ENCODE peak calls at places on chromosome 15, in ten cellular contexts. One of them, this sample, is unnamed.

GRCh38 chr15:63514533-63514943 is 10.1 kb downstream of the USP3 start:
- DNase-seq in uterus: peak
- DNase-seq in tibial nerve: no peak
- DNase-seq in breast epithelium: no peak
- DNase-seq in GM10248: no peak
- DNase-seq in hepatocyte: no peak
- DNase-seq in AG09309: peak
- DNase-seq in A549: peak
- DNase-seq in LNCaP clone FGC: no peak
- DNase-seq in WERI-Rb-1: no peak
- DNase-seq in this sample: no peak

GRCh38 chr15:75063338-75063737 is 39.9 kb downstream of the PPCDC start:
- DNase-seq in uterus: no peak
- DNase-seq in tibial nerve: no peak
- DNase-seq in breast epithelium: no peak
- DNase-seq in GM10248: no peak
- DNase-seq in hepatocyte: no peak
- DNase-seq in AG09309: no peak
- DNase-seq in A549: no peak
- DNase-seq in LNCaP clone FGC: no peak
- DNase-seq in WERI-Rb-1: no peak
- DNase-seq in this sample: no peak

GRCh38 chr15:57680021-57680420 is 26.5 kb upstream of the POLR2M start:
- DNase-seq in uterus: no peak
- DNase-seq in tibial nerve: no peak
- DNase-seq in breast epithelium: no peak
- DNase-seq in GM10248: no peak
- DNase-seq in hepatocyte: peak
- DNase-seq in AG09309: no peak
- DNase-seq in A549: no peak
- DNase-seq in LNCaP clone FGC: no peak
- DNase-seq in WERI-Rb-1: no peak
- DNase-seq in this sample: no peak

GRCh38 chr15:42581272-42581730 is 5.9 kb downstream of the STARD9 start:
- DNase-seq in uterus: peak
- DNase-seq in tibial nerve: peak
- DNase-seq in breast epithelium: peak
- DNase-seq in GM10248: peak
- DNase-seq in hepatocyte: peak
- DNase-seq in AG09309: no peak
- DNase-seq in A549: peak
- DNase-seq in LNCaP clone FGC: peak
- DNase-seq in WERI-Rb-1: no peak
- DNase-seq in this sample: peak

GRCh38 chr15:31276596-31277298 is 49.9 kb upstream of the KLF13 start:
- DNase-seq in uterus: no peak
- DNase-seq in tibial nerve: no peak
- DNase-seq in breast epithelium: peak
- DNase-seq in GM10248: no peak
- DNase-seq in hepatocyte: peak
- DNase-seq in AG09309: no peak
- DNase-seq in A549: no peak
- DNase-seq in LNCaP clone FGC: no peak
- DNase-seq in WERI-Rb-1: peak
- DNase-seq in this sample: no peak

GRCh38 chr15:89825264-89825940 is 10.8 kb upstream of the ANPEP start:
- DNase-seq in uterus: no peak
- DNase-seq in tibial nerve: no peak
- DNase-seq in breast epithelium: no peak
- DNase-seq in GM10248: no peak
- DNase-seq in hepatocyte: no peak
- DNase-seq in AG09309: no peak
- DNase-seq in A549: no peak
- DNase-seq in LNCaP clone FGC: no peak
- DNase-seq in WERI-Rb-1: no peak
- DNase-seq in this sample: no peak

GRCh38 chr15:80567721-80568157 is 127.4 kb upstream of the ABHD17C start:
- DNase-seq in uterus: peak
- DNase-seq in tibial nerve: peak
- DNase-seq in breast epithelium: no peak
- DNase-seq in GM10248: peak
- DNase-seq in hepatocyte: peak
- DNase-seq in AG09309: peak
- DNase-seq in A549: peak
- DNase-seq in LNCaP clone FGC: peak
- DNase-seq in WERI-Rb-1: peak
- DNase-seq in this sample: peak

GRCh38 chr15:30791239-30791638 is 112.5 kb upstream of the FAN1 start:
- DNase-seq in uterus: no peak
- DNase-seq in tibial nerve: no peak
- DNase-seq in breast epithelium: no peak
- DNase-seq in GM10248: no peak
- DNase-seq in hepatocyte: no peak
- DNase-seq in AG09309: no peak
- DNase-seq in A549: peak
- DNase-seq in LNCaP clone FGC: no peak
- DNase-seq in WERI-Rb-1: no peak
- DNase-seq in this sample: no peak

GRCh38 chr15:85753791-85754452 is 40.8 kb downstream of the KLHL25 start:
- DNase-seq in uterus: no peak
- DNase-seq in tibial nerve: no peak
- DNase-seq in breast epithelium: peak
- DNase-seq in GM10248: no peak
- DNase-seq in hepatocyte: no peak
- DNase-seq in AG09309: no peak
- DNase-seq in A549: no peak
- DNase-seq in LNCaP clone FGC: no peak
- DNase-seq in WERI-Rb-1: no peak
- DNase-seq in this sample: no peak

GRCh38 chr15:72222433-72222832 is 8.6 kb downstream of the PKM start:
- DNase-seq in uterus: no peak
- DNase-seq in tibial nerve: no peak
- DNase-seq in breast epithelium: peak
- DNase-seq in GM10248: no peak
- DNase-seq in hepatocyte: no peak
- DNase-seq in AG09309: no peak
- DNase-seq in A549: peak
- DNase-seq in LNCaP clone FGC: peak
- DNase-seq in WERI-Rb-1: peak
- DNase-seq in this sample: no peak

GRCh38 chr15:67366904-67367303 is 112.3 kb downstream of the IQCH start:
- DNase-seq in uterus: no peak
- DNase-seq in tibial nerve: no peak
- DNase-seq in breast epithelium: no peak
- DNase-seq in GM10248: no peak
- DNase-seq in hepatocyte: no peak
- DNase-seq in AG09309: no peak
- DNase-seq in A549: no peak
- DNase-seq in LNCaP clone FGC: no peak
- DNase-seq in WERI-Rb-1: no peak
- DNase-seq in this sample: no peak

GRCh38 chr15:101397521-101398003 is 91.9 kb downstream of the PCSK6 start:
- DNase-seq in uterus: no peak
- DNase-seq in tibial nerve: no peak
- DNase-seq in breast epithelium: no peak
- DNase-seq in GM10248: no peak
- DNase-seq in hepatocyte: no peak
- DNase-seq in AG09309: no peak
- DNase-seq in A549: no peak
- DNase-seq in LNCaP clone FGC: no peak
- DNase-seq in WERI-Rb-1: no peak
- DNase-seq in this sample: peak

GRCh38 chr15:101120961-101121360 is 130.9 kb downstream of the CHSY1 start:
- DNase-seq in uterus: no peak
- DNase-seq in tibial nerve: no peak
- DNase-seq in breast epithelium: no peak
- DNase-seq in GM10248: no peak
- DNase-seq in hepatocyte: no peak
- DNase-seq in AG09309: no peak
- DNase-seq in A549: no peak
- DNase-seq in LNCaP clone FGC: no peak
- DNase-seq in WERI-Rb-1: peak
- DNase-seq in this sample: no peak

GRCh38 chr15:89826671-89827655 is 12.3 kb upstream of the ANPEP start:
- DNase-seq in uterus: no peak
- DNase-seq in tibial nerve: no peak
- DNase-seq in breast epithelium: no peak
- DNase-seq in GM10248: no peak
- DNase-seq in hepatocyte: no peak
- DNase-seq in AG09309: no peak
- DNase-seq in A549: no peak
- DNase-seq in LNCaP clone FGC: no peak
- DNase-seq in WERI-Rb-1: no peak
- DNase-seq in this sample: no peak

GRCh38 chr15:73787621-73788020 is 34.5 kb upstream of the INSYN1 start:
- DNase-seq in uterus: no peak
- DNase-seq in tibial nerve: no peak
- DNase-seq in breast epithelium: no peak
- DNase-seq in GM10248: no peak
- DNase-seq in hepatocyte: no peak
- DNase-seq in AG09309: no peak
- DNase-seq in A549: no peak
- DNase-seq in LNCaP clone FGC: no peak
- DNase-seq in WERI-Rb-1: no peak
- DNase-seq in this sample: no peak

GRCh38 chr15:49855917-49856637 is 235.2 kb downstream of the DTWD1 start:
- DNase-seq in uterus: peak
- DNase-seq in tibial nerve: peak
- DNase-seq in breast epithelium: no peak
- DNase-seq in GM10248: no peak
- DNase-seq in hepatocyte: no peak
- DNase-seq in AG09309: peak
- DNase-seq in A549: no peak
- DNase-seq in LNCaP clone FGC: no peak
- DNase-seq in WERI-Rb-1: no peak
- DNase-seq in this sample: no peak

GRCh38 chr15:89785064-89785770 is 9.1 kb downstream of the MESP2 start:
- DNase-seq in uterus: no peak
- DNase-seq in tibial nerve: no peak
- DNase-seq in breast epithelium: no peak
- DNase-seq in GM10248: no peak
- DNase-seq in hepatocyte: peak
- DNase-seq in AG09309: no peak
- DNase-seq in A549: peak
- DNase-seq in LNCaP clone FGC: no peak
- DNase-seq in WERI-Rb-1: no peak
- DNase-seq in this sample: no peak

GRCh38 chr15:83208357-83208661 is 686 bp upstream of the HDGFL3 start:
- DNase-seq in uterus: no peak
- DNase-seq in tibial nerve: no peak
- DNase-seq in breast epithelium: no peak
- DNase-seq in GM10248: no peak
- DNase-seq in hepatocyte: no peak
- DNase-seq in AG09309: no peak
- DNase-seq in A549: no peak
- DNase-seq in LNCaP clone FGC: no peak
- DNase-seq in WERI-Rb-1: no peak
- DNase-seq in this sample: no peak

GRCh38 chr15:40251455-40252140 is 12.7 kb downstream of the PAK6 start:
- DNase-seq in uterus: no peak
- DNase-seq in tibial nerve: no peak
- DNase-seq in breast epithelium: no peak
- DNase-seq in GM10248: no peak
- DNase-seq in hepatocyte: no peak
- DNase-seq in AG09309: no peak
- DNase-seq in A549: no peak
- DNase-seq in LNCaP clone FGC: no peak
- DNase-seq in WERI-Rb-1: no peak
- DNase-seq in this sample: no peak

GRCh38 chr15:79002631-79003030 is 57.8 kb upstream of the CTSH start:
- DNase-seq in uterus: no peak
- DNase-seq in tibial nerve: no peak
- DNase-seq in breast epithelium: no peak
- DNase-seq in GM10248: no peak
- DNase-seq in hepatocyte: no peak
- DNase-seq in AG09309: no peak
- DNase-seq in A549: no peak
- DNase-seq in LNCaP clone FGC: no peak
- DNase-seq in WERI-Rb-1: no peak
- DNase-seq in this sample: no peak
- TF ChIP-seq CTCF in uterus: no peak
- TF ChIP-seq CTCF in tibial nerve: no peak
- TF ChIP-seq CTCF in breast epithelium: no peak
- TF ChIP-seq CTCF in GM10248: no peak
- TF ChIP-seq CTCF in hepatocyte: no peak
- TF ChIP-seq CTCF in AG09309: no peak
- TF ChIP-seq CTCF in A549: no peak
- TF ChIP-seq CTCF in LNCaP clone FGC: no peak
- TF ChIP-seq CTCF in WERI-Rb-1: no peak
- TF ChIP-seq CTCF in this sample: no peak

GRCh38 chr15:55799287-55800212 is 56.6 kb upstream of the PRTG start:
- DNase-seq in uterus: peak
- DNase-seq in tibial nerve: peak
- DNase-seq in breast epithelium: no peak
- DNase-seq in GM10248: peak
- DNase-seq in hepatocyte: peak
- DNase-seq in AG09309: no peak
- DNase-seq in A549: peak
- DNase-seq in LNCaP clone FGC: no peak
- DNase-seq in WERI-Rb-1: peak
- DNase-seq in this sample: peak
- TF ChIP-seq CTCF in uterus: peak
- TF ChIP-seq CTCF in tibial nerve: peak
- TF ChIP-seq CTCF in breast epithelium: peak
- TF ChIP-seq CTCF in GM10248: peak
- TF ChIP-seq CTCF in hepatocyte: peak
- TF ChIP-seq CTCF in AG09309: peak
- TF ChIP-seq CTCF in A549: peak
- TF ChIP-seq CTCF in LNCaP clone FGC: peak
- TF ChIP-seq CTCF in WERI-Rb-1: peak
- TF ChIP-seq CTCF in this sample: peak

GRCh38 chr15:70182858-70183695 is 85.4 kb upstream of the TLE3 start:
- DNase-seq in uterus: no peak
- DNase-seq in tibial nerve: no peak
- DNase-seq in breast epithelium: no peak
- DNase-seq in GM10248: no peak
- DNase-seq in hepatocyte: no peak
- DNase-seq in AG09309: no peak
- DNase-seq in A549: peak
- DNase-seq in LNCaP clone FGC: no peak
- DNase-seq in WERI-Rb-1: no peak
- DNase-seq in this sample: no peak
- TF ChIP-seq CTCF in uterus: no peak
- TF ChIP-seq CTCF in tibial nerve: no peak
- TF ChIP-seq CTCF in breast epithelium: no peak
- TF ChIP-seq CTCF in GM10248: no peak
- TF ChIP-seq CTCF in hepatocyte: no peak
- TF ChIP-seq CTCF in AG09309: no peak
- TF ChIP-seq CTCF in A549: peak
- TF ChIP-seq CTCF in LNCaP clone FGC: no peak
- TF ChIP-seq CTCF in WERI-Rb-1: peak
- TF ChIP-seq CTCF in this sample: no peak

DNA sequence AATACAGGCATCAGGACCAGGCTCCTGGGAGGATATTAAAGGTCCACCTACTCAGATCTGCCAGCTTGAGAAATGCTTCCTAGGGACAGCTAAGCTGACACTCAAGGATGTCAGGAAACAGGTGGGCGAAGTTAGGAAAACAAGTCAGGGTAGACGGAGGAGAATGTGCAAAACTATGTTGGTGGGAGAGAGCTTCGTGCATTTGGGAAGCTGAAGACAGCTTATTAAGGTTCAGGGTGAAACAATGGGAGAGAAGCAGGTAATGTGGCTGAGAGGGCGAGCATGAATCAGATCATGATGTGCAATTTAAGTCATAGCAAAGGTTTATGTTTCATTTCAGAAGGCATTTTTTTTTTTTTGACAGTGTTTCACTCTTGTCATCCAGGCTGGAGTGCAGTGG is 297.2 kb upstream of the ATP10A start:
- DNase-seq in uterus: no peak
- DNase-seq in tibial nerve: no peak
- DNase-seq in breast epithelium: no peak
- DNase-seq in GM10248: no peak
- DNase-seq in hepatocyte: no peak
- DNase-seq in AG09309: no peak
- DNase-seq in A549: no peak
- DNase-seq in LNCaP clone FGC: no peak
- DNase-seq in WERI-Rb-1: no peak
- DNase-seq in this sample: no peak
- TF ChIP-seq CTCF in uterus: no peak
- TF ChIP-seq CTCF in tibial nerve: no peak
- TF ChIP-seq CTCF in breast epithelium: no peak
- TF ChIP-seq CTCF in GM10248: no peak
- TF ChIP-seq CTCF in hepatocyte: no peak
- TF ChIP-seq CTCF in AG09309: no peak
- TF ChIP-seq CTCF in A549: no peak
- TF ChIP-seq CTCF in LNCaP clone FGC: no peak
- TF ChIP-seq CTCF in WERI-Rb-1: no peak
- TF ChIP-seq CTCF in this sample: no peak